ENCODE peak calls at places on chromosome 7, in nine cellular contexts. One of them, this sample, is unnamed.

GRCh38 chr7:99129001-99129400 is 14.9 kb downstream of the SMURF1 start:
- DNase-seq in OCI-LY7: no peak
- DNase-seq in GM12878: no peak
- DNase-seq in GM12865: no peak
- DNase-seq in GM23248: peak; percentile 14
- DNase-seq in PC-9: peak; percentile 59
- DNase-seq in fibroblast of pulmonary artery: no peak
- DNase-seq in stomach: no peak
- DNase-seq in fibroblast of mammary gland: peak; percentile 48
- DNase-seq in this sample: no peak

GRCh38 chr7:118870187-118870586 is 645.7 kb downstream of the ANKRD7 start:
- DNase-seq in OCI-LY7: no peak
- DNase-seq in GM12878: no peak
- DNase-seq in GM12865: peak; percentile 26
- DNase-seq in GM23248: no peak
- DNase-seq in PC-9: no peak
- DNase-seq in fibroblast of pulmonary artery: no peak
- DNase-seq in stomach: no peak
- DNase-seq in fibroblast of mammary gland: no peak
- DNase-seq in this sample: no peak

GRCh38 chr7:134702366-134703240 is 56.0 kb downstream of the BPGM start:
- DNase-seq in OCI-LY7: no peak
- DNase-seq in GM12878: no peak
- DNase-seq in GM12865: no peak
- DNase-seq in GM23248: no peak
- DNase-seq in PC-9: no peak
- DNase-seq in fibroblast of pulmonary artery: no peak
- DNase-seq in stomach: no peak
- DNase-seq in fibroblast of mammary gland: no peak
- DNase-seq in this sample: no peak

GRCh38 chr7:92691578-92691977 is 101.4 kb upstream of the FAM133B start:
- DNase-seq in OCI-LY7: peak; percentile 75
- DNase-seq in GM12878: peak; percentile 37
- DNase-seq in GM12865: peak; percentile 72
- DNase-seq in GM23248: peak; percentile 77
- DNase-seq in PC-9: peak; percentile 66
- DNase-seq in fibroblast of pulmonary artery: peak; percentile 81
- DNase-seq in stomach: no peak
- DNase-seq in fibroblast of mammary gland: peak; percentile 79
- DNase-seq in this sample: peak; percentile 37

GRCh38 chr7:42494722-42495121 is 257.7 kb upstream of the GLI3 start:
- DNase-seq in OCI-LY7: no peak
- DNase-seq in GM12878: no peak
- DNase-seq in GM12865: peak; percentile 28
- DNase-seq in GM23248: peak; percentile 38
- DNase-seq in PC-9: no peak
- DNase-seq in fibroblast of pulmonary artery: no peak
- DNase-seq in stomach: no peak
- DNase-seq in fibroblast of mammary gland: peak; percentile 87
- DNase-seq in this sample: no peak

GRCh38 chr7:67463983-67464382 is 467.4 kb downstream of the TYW1 start:
- DNase-seq in OCI-LY7: no peak
- DNase-seq in GM12878: no peak
- DNase-seq in GM12865: no peak
- DNase-seq in GM23248: no peak
- DNase-seq in PC-9: no peak
- DNase-seq in fibroblast of pulmonary artery: no peak
- DNase-seq in stomach: no peak
- DNase-seq in fibroblast of mammary gland: no peak
- DNase-seq in this sample: no peak

GRCh38 chr7:81036041-81036440 is 117.2 kb upstream of the SEMA3C start:
- DNase-seq in OCI-LY7: no peak
- DNase-seq in GM12878: no peak
- DNase-seq in GM12865: no peak
- DNase-seq in GM23248: peak; percentile 21
- DNase-seq in PC-9: no peak
- DNase-seq in fibroblast of pulmonary artery: peak; percentile 65
- DNase-seq in stomach: no peak
- DNase-seq in fibroblast of mammary gland: no peak
- DNase-seq in this sample: no peak

GRCh38 chr7:50738932-50739331 is 43.8 kb downstream of the GRB10 start:
- DNase-seq in OCI-LY7: no peak
- DNase-seq in GM12878: no peak
- DNase-seq in GM12865: no peak
- DNase-seq in GM23248: no peak
- DNase-seq in PC-9: no peak
- DNase-seq in fibroblast of pulmonary artery: no peak
- DNase-seq in stomach: no peak
- DNase-seq in fibroblast of mammary gland: no peak
- DNase-seq in this sample: no peak

GRCh38 chr7:90661290-90662151 is 65.4 kb downstream of the CDK14 start:
- DNase-seq in OCI-LY7: no peak
- DNase-seq in GM12878: no peak
- DNase-seq in GM12865: no peak
- DNase-seq in GM23248: peak; percentile 41
- DNase-seq in PC-9: no peak
- DNase-seq in fibroblast of pulmonary artery: peak; percentile 55
- DNase-seq in stomach: no peak
- DNase-seq in fibroblast of mammary gland: peak; percentile 38
- DNase-seq in this sample: no peak

GRCh38 chr7:98110249-98111022 is 3.8 kb downstream of the LMTK2 start:
- DNase-seq in OCI-LY7: no peak
- DNase-seq in GM12878: no peak
- DNase-seq in GM12865: no peak
- DNase-seq in GM23248: no peak
- DNase-seq in PC-9: peak; percentile 62
- DNase-seq in fibroblast of pulmonary artery: peak; percentile 74
- DNase-seq in stomach: peak; percentile 71
- DNase-seq in fibroblast of mammary gland: no peak
- DNase-seq in this sample: no peak

GRCh38 chr7:961546-962400 is 7.3 kb upstream of the ADAP1 start:
- DNase-seq in OCI-LY7: no peak
- DNase-seq in GM12878: no peak
- DNase-seq in GM12865: no peak
- DNase-seq in GM23248: no peak
- DNase-seq in PC-9: no peak
- DNase-seq in fibroblast of pulmonary artery: no peak
- DNase-seq in stomach: no peak
- DNase-seq in fibroblast of mammary gland: no peak
- DNase-seq in this sample: no peak

GRCh38 chr7:134477954-134478353 is 19.1 kb upstream of the AKR1B1 start:
- DNase-seq in OCI-LY7: no peak
- DNase-seq in GM12878: no peak
- DNase-seq in GM12865: no peak
- DNase-seq in GM23248: peak; percentile 42
- DNase-seq in PC-9: no peak
- DNase-seq in fibroblast of pulmonary artery: peak; percentile 46
- DNase-seq in stomach: no peak
- DNase-seq in fibroblast of mammary gland: peak; percentile 34
- DNase-seq in this sample: no peak

DNA sequence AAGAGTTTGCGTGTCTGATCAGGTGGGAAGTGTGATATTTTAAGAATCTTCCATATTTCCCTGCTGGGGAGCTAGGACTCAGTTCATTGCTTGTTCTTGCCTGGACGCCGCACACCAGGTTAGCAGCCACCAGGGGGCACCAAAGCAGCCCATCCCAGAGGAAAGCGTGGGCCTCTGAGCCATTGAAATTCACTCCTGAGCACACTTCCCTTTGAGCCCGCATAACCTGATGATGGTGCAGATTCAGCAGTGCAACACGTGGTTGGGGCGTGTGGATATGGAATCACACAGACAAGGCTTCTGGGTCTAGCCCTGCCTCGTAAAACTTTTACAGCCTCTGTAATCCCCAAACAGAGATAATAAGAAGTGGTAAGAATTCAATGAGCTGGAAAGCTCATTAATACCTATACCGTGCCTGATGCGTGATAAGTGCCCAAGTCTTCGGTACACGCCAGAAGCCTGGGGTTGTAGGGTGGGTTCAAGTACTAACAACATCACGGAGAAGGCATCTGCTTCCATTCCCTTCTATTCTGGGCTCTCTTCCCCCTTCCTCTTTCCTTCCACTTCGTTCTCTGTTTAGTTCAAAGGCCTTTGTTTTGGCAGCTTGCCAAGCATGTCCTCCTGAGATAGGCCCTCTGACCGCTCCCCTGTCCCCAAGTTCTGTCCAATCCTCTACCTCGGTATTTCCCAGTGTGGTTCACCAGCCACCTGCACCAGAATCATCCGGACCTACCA is 130.1 kb upstream of the KMT2E start:
- DNase-seq in OCI-LY7: peak; percentile 72
- DNase-seq in GM12878: peak; percentile 61
- DNase-seq in GM12865: peak; percentile 88
- DNase-seq in GM23248: peak; percentile 90
- DNase-seq in PC-9: peak; percentile 42
- DNase-seq in fibroblast of pulmonary artery: peak; percentile 86
- DNase-seq in stomach: peak; percentile 89
- DNase-seq in fibroblast of mammary gland: peak; percentile 84
- DNase-seq in this sample: peak; percentile 59
- H3K4me3 ChIP-seq in OCI-LY7: no peak overlapping the region
- H3K4me3 ChIP-seq in GM12878: no peak overlapping the region
- H3K4me3 ChIP-seq in GM12865: no peak overlapping the region
- H3K4me3 ChIP-seq in GM23248: no peak overlapping the region
- H3K4me3 ChIP-seq in PC-9: no peak overlapping the region
- H3K4me3 ChIP-seq in fibroblast of pulmonary artery: no peak overlapping the region
- H3K4me3 ChIP-seq in stomach: peak overlapping the region; percentile 19
- H3K4me3 ChIP-seq in fibroblast of mammary gland: no peak overlapping the region
- H3K4me3 ChIP-seq in this sample: no peak overlapping the region

GRCh38 chr7:157508477-157508881 is 171.7 kb downstream of the DNAJB6 start:
- DNase-seq in OCI-LY7: no peak
- DNase-seq in GM12878: no peak
- DNase-seq in GM12865: no peak
- DNase-seq in GM23248: no peak
- DNase-seq in PC-9: no peak
- DNase-seq in fibroblast of pulmonary artery: no peak
- DNase-seq in stomach: peak; percentile 17
- DNase-seq in fibroblast of mammary gland: no peak
- DNase-seq in this sample: no peak
- H3K4me3 ChIP-seq in OCI-LY7: no peak overlapping the region
- H3K4me3 ChIP-seq in GM12878: no peak overlapping the region
- H3K4me3 ChIP-seq in GM12865: no peak overlapping the region
- H3K4me3 ChIP-seq in GM23248: no peak overlapping the region
- H3K4me3 ChIP-seq in PC-9: no peak overlapping the region
- H3K4me3 ChIP-seq in fibroblast of pulmonary artery: no peak overlapping the region
- H3K4me3 ChIP-seq in stomach: no peak overlapping the region
- H3K4me3 ChIP-seq in fibroblast of mammary gland: no peak overlapping the region
- H3K4me3 ChIP-seq in this sample: no peak overlapping the region

DNA sequence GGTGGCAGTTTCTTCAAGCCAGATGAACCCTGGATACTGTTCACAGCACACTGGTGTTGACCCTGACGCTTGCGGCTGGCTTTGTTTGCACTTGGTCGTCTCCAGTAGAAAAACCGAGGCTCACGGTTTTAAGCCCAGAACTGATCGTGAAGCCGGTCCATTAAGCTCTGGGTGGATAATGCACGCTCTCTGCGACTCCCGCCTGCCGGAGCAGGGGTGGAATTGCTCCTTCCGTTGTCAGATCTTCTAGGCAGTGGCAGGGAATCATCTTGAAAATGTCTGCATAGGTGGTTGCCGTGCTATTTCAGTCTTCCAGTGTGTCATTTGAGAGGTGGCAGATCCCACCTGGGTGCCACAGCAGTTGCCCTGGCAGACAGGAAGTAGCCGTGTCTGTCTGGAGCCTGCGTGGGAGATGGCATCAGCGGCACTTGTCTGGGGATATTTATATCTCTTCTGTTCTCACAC is 35.9 kb upstream of the AP5Z1 start:
- DNase-seq in OCI-LY7: no peak
- DNase-seq in GM12878: no peak
- DNase-seq in GM12865: peak; percentile 64
- DNase-seq in GM23248: no peak
- DNase-seq in PC-9: no peak
- DNase-seq in fibroblast of pulmonary artery: peak; percentile 81
- DNase-seq in stomach: peak; percentile 38
- DNase-seq in fibroblast of mammary gland: peak; percentile 64
- DNase-seq in this sample: no peak
- H3K4me3 ChIP-seq in OCI-LY7: no peak overlapping the region
- H3K4me3 ChIP-seq in GM12878: no peak overlapping the region
- H3K4me3 ChIP-seq in GM12865: peak overlapping the region; percentile 25
- H3K4me3 ChIP-seq in GM23248: no peak overlapping the region
- H3K4me3 ChIP-seq in PC-9: no peak overlapping the region
- H3K4me3 ChIP-seq in fibroblast of pulmonary artery: peak overlapping the region; percentile 39
- H3K4me3 ChIP-seq in stomach: peak overlapping the region; percentile 25
- H3K4me3 ChIP-seq in fibroblast of mammary gland: no peak overlapping the region
- H3K4me3 ChIP-seq in this sample: no peak overlapping the region

DNA sequence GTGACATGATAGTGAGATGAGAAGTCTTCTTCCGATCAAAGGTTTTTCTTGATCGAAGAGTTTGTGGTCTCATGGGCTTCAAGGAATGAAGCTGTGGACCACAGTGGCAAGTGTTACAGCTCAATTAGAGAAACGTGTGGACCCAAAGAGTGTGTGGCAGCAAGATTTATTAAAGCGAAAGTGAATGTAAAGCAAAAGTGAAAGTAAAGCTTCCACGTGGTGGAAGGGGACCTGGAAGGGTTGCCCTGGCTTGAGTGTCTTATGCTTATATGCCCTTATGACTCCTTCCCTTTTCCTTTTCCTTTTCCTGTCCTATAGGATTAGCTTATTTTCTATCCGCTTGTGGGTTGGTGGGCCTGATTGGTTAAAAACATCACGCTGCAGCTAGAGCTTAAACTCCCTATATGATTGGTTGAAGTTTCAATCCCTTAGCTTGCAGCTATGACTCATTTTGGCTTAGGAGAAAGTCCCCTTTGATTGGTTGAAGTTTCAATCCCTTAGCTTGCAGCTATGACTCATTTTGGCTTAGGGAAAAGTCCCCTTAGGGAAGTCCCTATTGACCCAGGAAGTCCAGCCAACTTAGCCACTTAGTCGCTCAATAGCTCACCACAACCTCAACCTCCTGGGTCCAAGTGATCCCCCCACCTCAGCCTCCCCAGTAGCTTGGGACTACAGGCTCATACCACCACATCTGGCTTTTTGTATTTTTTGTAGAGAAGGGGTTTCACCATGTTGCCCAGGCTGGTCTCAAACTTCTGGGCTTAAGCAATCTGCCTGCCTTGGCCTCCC is 34.7 kb downstream of the MRPS24 start:
- DNase-seq in OCI-LY7: peak; percentile 53
- DNase-seq in GM12878: peak; percentile 73
- DNase-seq in GM12865: peak; percentile 87
- DNase-seq in GM23248: peak; percentile 25
- DNase-seq in PC-9: peak; percentile 83
- DNase-seq in fibroblast of pulmonary artery: peak; percentile 8
- DNase-seq in stomach: no peak
- DNase-seq in fibroblast of mammary gland: peak; percentile 67
- DNase-seq in this sample: peak; percentile 68
- H3K4me3 ChIP-seq in OCI-LY7: peak overlapping the region; percentile 54
- H3K4me3 ChIP-seq in GM12878: peak overlapping the region; percentile 52
- H3K4me3 ChIP-seq in GM12865: peak overlapping the region; percentile 59
- H3K4me3 ChIP-seq in GM23248: no peak overlapping the region
- H3K4me3 ChIP-seq in PC-9: peak overlapping the region; percentile 36
- H3K4me3 ChIP-seq in fibroblast of pulmonary artery: no peak overlapping the region
- H3K4me3 ChIP-seq in stomach: peak overlapping the region; percentile 22
- H3K4me3 ChIP-seq in fibroblast of mammary gland: no peak overlapping the region
- H3K4me3 ChIP-seq in this sample: peak overlapping the region; percentile 34

This sample was measured in GM12864.